ENCODE peak calls at places on chromosomes 4 and X, in eight cellular contexts. M, S, T, D, P, W, Q and A are unnamed samples. For H3K4me1, the result is how much of the 10 kb centered on the place peaks cover.

GRCh38 chr4:183797445-183798248 is 107.5 kb upstream of the STOX2 start:
- DNase-seq in M (peak), S (peak), T (no peak), D (peak), P (peak), W (peak), Q (no peak), A (peak)

GRCh38 chrX:11406109-11406755 is 113.0 kb downstream of the AMELX start:
- DNase-seq in M (no peak), S (no peak), T (no peak), D (no peak), P (no peak), W (no peak), Q (no peak), A (no peak)

GRCh38 chr4:73902038-73902637 is 32.9 kb downstream of the CXCL1 start:
- DNase-seq in M (no peak), S (no peak), T (no peak), D (no peak), P (no peak), W (no peak), Q (no peak), A (no peak)

GRCh38 chr4:41436365-41437263 is 101.3 kb upstream of the LIMCH1 start:
- DNase-seq in M (no peak), S (no peak), T (no peak), D (no peak), P (no peak), W (no peak), Q (no peak), A (no peak)

GRCh38 chr4:53019485-53020382 is 157.6 kb downstream of the RASL11B start:
- DNase-seq in M (peak), S (no peak), T (no peak), D (no peak), P (no peak), W (peak), Q (no peak), A (no peak)

GRCh38 chr4:39354178-39354503 is 12.0 kb downstream of the RFC1 start:
- DNase-seq in M (peak), S (no peak), T (no peak), D (no peak), P (no peak), W (no peak), Q (no peak), A (no peak)

GRCh38 chrX:86013792-86014191 is 33.6 kb downstream of the CHM start:
- DNase-seq in M (no peak), S (no peak), T (no peak), D (no peak), P (no peak), W (no peak), Q (no peak), A (no peak)

GRCh38 chrX:2632533-2633504 is 58.3 kb upstream of the CD99 start:
- DNase-seq in M (no peak), S (no peak), T (no peak), D (no peak), P (no peak), W (no peak), Q (no peak), A (no peak)

GRCh38 chr4:8085491-8086479 is 72.8 kb downstream of the ABLIM2 start:
- DNase-seq in M (no peak), S (no peak), T (no peak), D (no peak), P (peak), W (peak), Q (no peak), A (peak)

GRCh38 chr4:121951570-121952110 is at the start of gene TRPC3:
- DNase-seq in M (peak), S (peak), T (peak), D (peak), P (peak), W (peak), Q (no peak), A (peak)

GRCh38 chrX:47169273-47169672 is 24.3 kb downstream of the RBM10 start:
- DNase-seq in M (no peak), S (no peak), T (no peak), D (no peak), P (no peak), W (no peak), Q (no peak), A (no peak)

GRCh38 chr4:1212546-1213335 is 36.2 kb downstream of the CTBP1 start:
- DNase-seq in M (no peak), S (peak), T (peak), D (peak), P (peak), W (no peak), Q (no peak), A (peak)

GRCh38 chrX:97622111-97622510 is 738.4 kb downstream of the RPA4 start:
- DNase-seq in M (no peak), S (no peak), T (no peak), D (no peak), P (no peak), W (no peak), Q (no peak), A (no peak)

GRCh38 chrX:13094780-13095425 is 50.5 kb upstream of the FAM9C start:
- DNase-seq in M (no peak), S (no peak), T (no peak), D (no peak), P (no peak), W (no peak), Q (no peak), A (no peak)

GRCh38 chrX:45400380-45400779 is 199.7 kb upstream of the DIPK2B start:
- DNase-seq in M (no peak), S (no peak), T (no peak), D (no peak), P (no peak), W (no peak), Q (no peak), A (no peak)

GRCh38 chr4:169582706-169583105 is 29.7 kb downstream of the NEK1 start:
- DNase-seq in M (no peak), S (no peak), T (no peak), D (no peak), P (no peak), W (no peak), Q (no peak), A (no peak)

GRCh38 chr4:137968956-137969709 is 273.0 kb downstream of the SLC7A11 start:
- DNase-seq in M (no peak), S (no peak), T (no peak), D (no peak), P (no peak), W (no peak), Q (no peak), A (no peak)

DNA sequence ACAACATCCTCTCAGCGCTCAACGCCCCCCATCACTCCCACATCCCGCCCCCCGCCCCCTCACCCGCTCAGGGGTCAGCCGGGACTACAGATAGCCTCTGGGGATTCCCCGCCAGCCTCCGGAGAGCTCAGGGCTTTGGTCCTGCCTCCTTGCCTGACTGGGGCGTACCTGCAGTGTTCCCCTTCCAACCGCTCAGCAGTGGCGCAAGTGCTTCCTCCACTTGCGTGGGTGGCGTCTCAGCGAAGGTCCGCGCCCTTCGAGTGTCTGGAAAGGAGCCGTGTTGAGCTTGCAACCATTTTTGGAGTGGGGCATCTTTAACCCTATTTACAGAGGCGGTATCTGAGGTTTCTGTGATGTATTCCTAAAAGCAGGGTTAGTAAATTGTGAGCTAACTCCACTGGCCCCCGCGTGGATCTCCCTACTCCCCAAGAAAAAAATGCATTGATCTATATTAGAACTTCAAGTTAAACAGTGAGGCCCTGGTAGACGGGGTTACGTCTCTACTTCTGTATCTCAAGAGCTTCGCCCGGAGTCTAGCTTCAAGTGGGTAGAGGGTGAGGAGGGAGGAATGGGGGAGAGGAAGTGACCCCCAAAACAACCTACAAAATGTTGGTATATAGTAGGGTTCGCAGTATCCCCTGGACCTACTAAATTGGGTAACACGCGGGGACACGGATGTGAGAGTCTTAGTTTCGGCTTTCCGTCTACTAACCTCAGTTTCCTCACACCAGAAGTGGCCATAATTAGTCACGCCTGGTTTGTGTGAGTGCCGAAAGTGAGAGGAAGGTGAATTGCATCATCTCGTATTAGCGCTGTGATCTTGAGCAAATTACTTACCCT is 16.1 kb downstream of the NKX3-2 start:
- DNase-seq in M (no peak), S (no peak), T (peak), D (no peak), P (no peak), W (no peak), Q (no peak), A (no peak)
- H3K4me3 ChIP-seq in M (no peak), S (no peak), T (no peak), D (no peak), P (no peak), W (no peak), Q (no peak), A (no peak)

DNA sequence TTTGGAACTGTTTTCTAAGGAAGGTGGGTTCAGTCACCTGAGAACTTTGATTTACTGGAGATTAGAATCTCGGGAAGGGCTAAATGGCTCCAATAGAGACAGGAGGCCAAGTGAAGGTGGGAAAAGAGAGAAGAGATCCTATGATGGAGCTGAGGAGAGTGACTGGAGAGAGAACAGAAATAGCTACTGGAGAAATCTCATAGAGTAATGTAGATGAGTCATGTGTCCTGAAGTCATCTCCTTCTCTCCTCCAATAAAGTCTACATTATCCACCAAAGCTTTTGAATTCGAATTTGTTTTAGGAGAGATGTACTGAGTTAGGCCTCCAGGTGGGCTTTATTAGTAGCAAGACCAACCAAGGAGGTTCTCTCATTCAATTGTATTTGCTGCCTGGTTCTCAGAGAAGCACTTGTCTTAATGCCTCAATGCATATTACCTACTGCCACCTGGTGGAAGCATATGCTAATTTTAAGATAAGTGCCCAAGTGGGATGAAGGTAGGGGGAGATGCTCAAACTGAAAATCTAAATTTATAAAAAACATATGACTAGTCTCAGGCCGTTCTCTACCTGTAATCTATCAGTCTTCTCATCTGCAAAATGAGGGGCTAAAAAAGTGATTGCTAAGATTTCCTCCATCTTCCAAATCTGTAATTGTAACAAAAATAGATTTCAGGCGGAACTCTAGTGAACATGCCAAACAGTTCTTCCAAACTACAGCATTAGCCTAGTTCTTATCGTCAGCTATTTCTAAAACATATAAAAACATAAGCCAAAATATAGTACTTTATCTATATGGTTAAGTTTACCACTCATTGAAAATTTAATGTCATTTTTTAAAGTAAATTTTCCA is 24.4 kb downstream of the TXK start:
- DNase-seq in M (peak), S (no peak), T (no peak), D (no peak), P (no peak), W (peak), Q (no peak), A (no peak)
- TF ChIP-seq CTCF in M (peak), S (peak), T (no peak), D (peak), P (peak), W (peak), Q (no peak), A (peak)

DNA sequence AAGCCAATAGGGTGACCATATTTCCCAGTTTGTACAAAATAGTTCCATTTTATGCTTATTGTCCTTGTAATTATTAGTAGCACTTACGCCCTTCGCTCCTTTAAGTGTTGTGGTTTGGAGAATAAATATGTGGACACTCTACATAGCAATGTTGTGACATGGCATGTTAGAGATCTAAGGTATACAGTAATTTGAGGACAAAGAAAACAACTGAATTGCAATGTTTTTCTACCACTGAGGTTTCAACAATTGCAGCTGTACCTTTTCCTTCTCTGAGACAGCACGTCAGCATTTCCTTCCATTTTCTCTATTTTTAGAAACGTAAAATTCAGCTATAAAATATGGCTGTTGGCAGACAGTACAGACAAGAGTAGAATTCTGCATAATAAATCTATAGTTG is 323.1 kb downstream of the MAPK10 start:
- DNase-seq in M (no peak), S (no peak), T (no peak), D (no peak), P (no peak), W (no peak), Q (no peak), A (no peak)
- H3K4me1 ChIP-seq in M (under half), S (under half), T (under half), D (under half), P (under half), W (under half), Q (under half), A (under half)

GRCh38 chrX:154728791-154729190 is 22.1 kb downstream of the GAB3 start:
- DNase-seq in M (no peak), S (no peak), T (no peak), D (no peak), P (no peak), W (no peak), Q (no peak), A (no peak)

GRCh38 chrX:154731203-154731602 is 19.7 kb downstream of the GAB3 start:
- DNase-seq in M (no peak), S (no peak), T (no peak), D (no peak), P (no peak), W (no peak), Q (no peak), A (no peak)

GRCh38 chrX:154729439-154729838 is 21.4 kb downstream of the GAB3 start:
- DNase-seq in M (no peak), S (no peak), T (no peak), D (no peak), P (no peak), W (no peak), Q (no peak), A (no peak)

GRCh38 chrX:154731881-154732280 is 19.0 kb downstream of the GAB3 start:
- DNase-seq in M (no peak), S (no peak), T (no peak), D (no peak), P (no peak), W (no peak), Q (no peak), A (no peak)

GRCh38 chrX:154730271-154730883 is 20.5 kb downstream of the GAB3 start:
- DNase-seq in M (no peak), S (peak), T (no peak), D (peak), P (peak), W (no peak), Q (no peak), A (no peak)
- H3K4me3 ChIP-seq in M (no peak), S (no peak), T (no peak), D (no peak), P (no peak), W (no peak), Q (no peak), A (no peak)

GRCh38 chr4:48908687-48909086 is 2.1 kb upstream of the OCIAD2 start:
- DNase-seq in M (no peak), S (no peak), T (no peak), D (no peak), P (no peak), W (no peak), Q (no peak), A (no peak)

GRCh38 chr4:48910511-48910910 is 3.9 kb upstream of the OCIAD2 start:
- DNase-seq in M (no peak), S (no peak), T (no peak), D (no peak), P (no peak), W (no peak), Q (no peak), A (no peak)

GRCh38 chr4:48907706-48908477 is 1.3 kb upstream of the OCIAD2 start:
- DNase-seq in M (no peak), S (no peak), T (no peak), D (no peak), P (no peak), W (no peak), Q (no peak), A (no peak)

GRCh38 chr4:48912349-48912748 is 5.8 kb upstream of the OCIAD2 start:
- DNase-seq in M (no peak), S (no peak), T (no peak), D (no peak), P (no peak), W (no peak), Q (no peak), A (no peak)

DNA sequence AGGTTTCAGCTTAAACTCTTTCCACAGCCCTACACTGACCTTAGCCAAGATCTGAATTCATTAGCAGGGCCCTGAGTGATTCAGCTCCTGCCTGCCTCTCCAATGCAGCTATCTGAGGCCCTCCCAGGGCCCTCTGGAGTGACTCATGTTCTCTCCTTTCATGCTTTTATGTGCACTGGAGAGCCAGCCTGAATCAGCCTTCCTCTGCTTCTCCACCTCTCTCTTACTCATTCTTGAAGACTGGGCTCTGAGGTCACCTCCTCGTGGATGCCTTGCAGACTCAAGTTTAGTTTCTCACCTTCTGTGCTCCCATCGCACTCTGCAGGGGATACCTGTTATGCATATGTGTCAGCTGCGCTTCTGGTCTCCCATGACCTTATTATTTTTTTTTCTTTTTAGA is 3.1 kb upstream of the OCIAD2 start:
- DNase-seq in M (peak), S (no peak), T (no peak), D (no peak), P (no peak), W (peak), Q (no peak), A (no peak)
- TF ChIP-seq CTCF in M (no peak), S (no peak), T (no peak), D (no peak), P (no peak), W (no peak), Q (no peak), A (no peak)

DNA sequence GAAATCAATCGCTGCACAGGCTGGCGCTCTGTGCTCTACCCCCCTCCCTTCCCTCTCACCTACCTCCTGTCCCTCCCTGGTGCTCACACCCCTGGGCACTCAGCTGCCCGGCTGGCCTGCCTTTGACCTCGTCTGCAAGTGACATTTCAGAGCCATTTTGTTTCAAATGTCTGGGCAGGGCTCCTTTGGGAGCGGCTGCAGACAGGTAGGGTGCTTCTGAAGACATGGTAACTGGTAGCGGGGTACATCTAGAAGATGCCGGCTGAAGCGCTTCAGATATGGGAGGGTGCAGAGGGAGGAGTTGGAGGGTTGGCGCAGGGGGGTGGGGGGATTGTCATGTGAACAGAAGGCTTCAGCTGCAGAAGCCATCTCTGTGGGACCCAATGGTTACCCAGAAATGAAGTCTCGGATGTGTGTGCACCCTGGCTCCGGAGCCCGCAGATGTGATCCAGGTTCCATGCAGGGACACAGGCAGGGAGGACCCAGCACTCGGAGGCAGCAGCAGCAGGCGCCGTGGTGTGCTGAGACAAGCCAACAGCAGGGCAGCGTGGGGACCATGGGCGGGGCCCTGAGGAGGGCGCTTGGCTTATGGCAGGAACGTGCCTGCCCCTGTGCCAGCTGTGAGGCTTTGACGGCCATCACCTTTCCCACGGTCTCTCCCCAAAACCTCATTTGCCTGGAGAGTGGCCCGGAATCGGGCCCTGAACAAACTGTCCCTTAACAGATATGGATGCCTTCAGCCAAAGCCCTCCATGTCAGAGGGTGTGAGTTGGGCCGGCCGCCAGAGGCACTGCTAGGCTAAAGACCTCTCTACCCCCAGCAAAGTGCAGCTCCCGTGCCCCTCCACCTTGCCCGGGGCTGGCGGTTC is 7.6 kb upstream of the DUSP9 start:
- DNase-seq in M (peak), S (no peak), T (no peak), D (no peak), P (no peak), W (no peak), Q (peak), A (no peak)
- H3K4me1 ChIP-seq in M (under half), S (under half), T (under half), D (under half), P (under half), W (under half), Q (under half), A (under half)